ENCODE peak calls at places on chromosomes 11 and 22, in ten cellular contexts. R is HFFc6, U is MV-4-11, J is GDM1, M is IMR-90, X is GM04504, T is AG09319, N is WTC11, Z is nucleus accumbens, P is A673. O is an unnamed sample.

GRCh38 chr11:65696802-65697552 is 15.1 kb upstream of the KAT5 start:
- DNase-seq in R (no peak), U (no peak), J (no peak), M (no peak), X (no peak), T (no peak), N (no peak), Z (no peak), P (no peak), O (no peak)

GRCh38 chr11:10526974-10527918 is 13.7 kb downstream of the RNF141 start:
- DNase-seq in R (no peak), U (no peak), J (no peak), M (peak), X (no peak), T (no peak), N (no peak), Z (no peak), P (no peak), O (no peak)

GRCh38 chr22:30221121-30221992 is 25.2 kb downstream of the LIF start:
- DNase-seq in R (no peak), U (peak), J (peak), M (no peak), X (no peak), T (no peak), N (no peak), Z (no peak), P (no peak), O (no peak)

GRCh38 chr11:32312865-32313403 is 122.4 kb downstream of the WT1 start:
- DNase-seq in R (peak), U (peak), J (peak), M (peak), X (peak), T (no peak), N (peak), Z (no peak), P (peak), O (peak)

GRCh38 chr22:26479792-26480610 is 3.6 kb downstream of the HPS4 start:
- DNase-seq in R (no peak), U (peak), J (no peak), M (no peak), X (no peak), T (no peak), N (no peak), Z (no peak), P (peak), O (no peak)

GRCh38 chr22:26259510-26259909 is 90.2 kb downstream of the SEZ6L start:
- DNase-seq in R (no peak), U (peak), J (no peak), M (peak), X (no peak), T (no peak), N (peak), Z (no peak), P (peak), O (peak)

GRCh38 chr11:59145534-59145933 is 2.9 kb downstream of the FAM111A start:
- DNase-seq in R (peak), U (peak), J (no peak), M (peak), X (peak), T (no peak), N (no peak), Z (no peak), P (peak), O (peak)

GRCh38 chr11:23021287-23021863 is 161.1 kb upstream of the CCDC179 start:
- DNase-seq in R (peak), U (no peak), J (no peak), M (peak), X (peak), T (no peak), N (peak), Z (no peak), P (peak), O (peak)

GRCh38 chr22:35218079-35218478 is 39.2 kb upstream of the HMGXB4 start:
- DNase-seq in R (peak), U (no peak), J (no peak), M (peak), X (no peak), T (no peak), N (no peak), Z (no peak), P (no peak), O (no peak)

GRCh38 chr11:105202844-105203548 is 63.4 kb upstream of the CARD18 start:
- DNase-seq in R (no peak), U (peak), J (no peak), M (no peak), X (no peak), T (no peak), N (no peak), Z (no peak), P (no peak), O (no peak)

GRCh38 chr11:61713464-61713863 is 33.3 kb downstream of the DAGLA start:
- DNase-seq in R (no peak), U (no peak), J (no peak), M (no peak), X (no peak), T (no peak), N (no peak), Z (no peak), P (no peak), O (no peak)

GRCh38 chr11:117613521-117613920 is 183.5 kb downstream of the DSCAML1 start:
- DNase-seq in R (no peak), U (no peak), J (no peak), M (no peak), X (no peak), T (no peak), N (peak), Z (no peak), P (peak), O (no peak)

GRCh38 chr11:124961972-124962609 is 8.1 kb downstream of the CCDC15 start:
- DNase-seq in R (peak), U (peak), J (peak), M (peak), X (peak), T (peak), N (no peak), Z (no peak), P (peak), O (peak)

GRCh38 chr22:31296258-31296657 is 4.0 kb upstream of the PIK3IP1 start:
- DNase-seq in R (no peak), U (peak), J (no peak), M (peak), X (no peak), T (no peak), N (no peak), Z (no peak), P (no peak), O (peak)

GRCh38 chr11:103812680-103813079 is 223.8 kb upstream of the DDI1 start:
- DNase-seq in R (no peak), U (no peak), J (no peak), M (no peak), X (no peak), T (peak), N (no peak), Z (no peak), P (peak), O (no peak)

GRCh38 chr22:43376765-43377485 is 33.8 kb upstream of the SCUBE1 start:
- DNase-seq in R (no peak), U (no peak), J (no peak), M (no peak), X (no peak), T (no peak), N (no peak), Z (no peak), P (no peak), O (no peak)

GRCh38 chr11:57100638-57101312 is 81.0 kb upstream of the LRRC55 start:
- DNase-seq in R (no peak), U (no peak), J (no peak), M (no peak), X (no peak), T (no peak), N (no peak), Z (no peak), P (no peak), O (no peak)

GRCh38 chr11:17846852-17847453 is 112.4 kb downstream of the KCNC1 start:
- DNase-seq in R (no peak), U (no peak), J (no peak), M (peak), X (no peak), T (no peak), N (peak), Z (no peak), P (no peak), O (no peak)

GRCh38 chr11:87036756-87037449 is 831 bp upstream of the TMEM135 start:
- DNase-seq in R (no peak), U (no peak), J (no peak), M (no peak), X (no peak), T (no peak), N (peak), Z (no peak), P (no peak), O (no peak)

O was measured in AG20443.